ENCODE peak calls at places on chromosomes 4 and X, in six cellular contexts. R is K562, S is breast epithelium, J is hepatocyte, G is neural progenitor cell, D is heart right ventricle. P is an unnamed sample. For H3K4me1, the result is how much of the 10 kb centered on the place peaks cover.

GRCh38 chr4:40189997-40190396 is 6.8 kb upstream of the RHOH start:
- DNase-seq in R (no peak), S (no peak), J (no peak), G (no peak), D (no peak), P (no peak)

GRCh38 chrX:139739138-139739537 is 31.2 kb upstream of the MCF2 start:
- DNase-seq in R (no peak), S (no peak), J (no peak), G (no peak), D (no peak), P (no peak)

GRCh38 chrX:14029039-14029424 is 660 bp downstream of the GEMIN8 start:
- DNase-seq in R (peak), S (no peak), J (no peak), G (peak), D (no peak), P (no peak)

GRCh38 chr4:88567591-88567990 is 24.7 kb upstream of the HERC3 start:
- DNase-seq in R (no peak), S (no peak), J (no peak), G (no peak), D (no peak), P (no peak)

GRCh38 chr4:95170176-95170575 is 378.6 kb downstream of the UNC5C start:
- DNase-seq in R (no peak), S (no peak), J (no peak), G (no peak), D (no peak), P (no peak)

GRCh38 chrX:151870603-151871002 is 42.1 kb upstream of the MAGEA4 start:
- DNase-seq in R (no peak), S (no peak), J (no peak), G (no peak), D (no peak), P (no peak)

GRCh38 chrX:50697691-50698090 is 116.3 kb downstream of the SHROOM4 start:
- DNase-seq in R (no peak), S (no peak), J (peak), G (no peak), D (no peak), P (no peak)

GRCh38 chr4:33073811-33074210 is 2353.6 kb downstream of the PCDH7 start:
- DNase-seq in R (no peak), S (no peak), J (no peak), G (peak), D (no peak), P (no peak)

GRCh38 chr4:158962396-158962795 is 140.5 kb upstream of the RAPGEF2 start:
- DNase-seq in R (no peak), S (no peak), J (no peak), G (no peak), D (no peak), P (no peak)

GRCh38 chr4:125714845-125715244 is 400.1 kb downstream of the FAT4 start:
- DNase-seq in R (no peak), S (no peak), J (no peak), G (peak), D (no peak), P (no peak)

GRCh38 chr4:153788064-153788418 is 842 bp downstream of the SFRP2 start:
- DNase-seq in R (no peak), S (no peak), J (no peak), G (peak), D (no peak), P (no peak)

GRCh38 chrX:109600114-109600710 is 24.8 kb downstream of the KCNE5 start:
- DNase-seq in R (no peak), S (no peak), J (peak), G (peak), D (no peak), P (no peak)

GRCh38 chr4:181528570-181529184 is 714.5 kb upstream of the TENM3 start:
- DNase-seq in R (peak), S (peak), J (peak), G (peak), D (peak), P (no peak)

GRCh38 chrX:48496660-48497059 is 12.1 kb upstream of the PORCN start:
- DNase-seq in R (peak), S (no peak), J (no peak), G (no peak), D (no peak), P (no peak)

GRCh38 chr4:138035781-138036258 is 206.3 kb downstream of the SLC7A11 start:
- DNase-seq in R (peak), S (no peak), J (peak), G (peak), D (peak), P (no peak)

GRCh38 chrX:10166731-10167149 is 10.0 kb downstream of the CLCN4 start:
- DNase-seq in R (no peak), S (no peak), J (no peak), G (no peak), D (no peak), P (no peak)

GRCh38 chrX:110212299-110212698 is 105.6 kb downstream of the AMMECR1 start:
- DNase-seq in R (peak), S (no peak), J (no peak), G (no peak), D (no peak), P (no peak)

GRCh38 chr4:6324999-6325790 is 55.5 kb downstream of the WFS1 start:
- DNase-seq in R (no peak), S (peak), J (peak), G (peak), D (peak), P (no peak)

GRCh38 chrX:132853040-132853439 is 105.4 kb downstream of the HS6ST2 start:
- DNase-seq in R (no peak), S (no peak), J (no peak), G (no peak), D (no peak), P (no peak)

GRCh38 chrX:107773206-107773605 is 2.4 kb downstream of the TSC22D3 start:
- DNase-seq in R (no peak), S (no peak), J (peak), G (peak), D (no peak), P (no peak)

GRCh38 chr4:147117400-147117799 is 171.7 kb upstream of the TTC29 start:
- DNase-seq in R (no peak), S (no peak), J (peak), G (no peak), D (peak), P (no peak)

GRCh38 chrX:30620980-30621716 is 32.1 kb upstream of the GK start:
- DNase-seq in R (no peak), S (no peak), J (peak), G (no peak), D (peak), P (no peak)

GRCh38 chr4:82739292-82740190 is 59.1 kb downstream of the SCD5 start:
- DNase-seq in R (peak), S (peak), J (peak), G (peak), D (peak), P (peak)

GRCh38 chr4:2261110-2261852 is 628 bp downstream of the MXD4 start:
- DNase-seq in R (peak), S (peak), J (peak), G (peak), D (peak), P (peak)

GRCh38 chr4:2262944-2263250 is 988 bp upstream of the MXD4 start:
- DNase-seq in R (no peak), S (no peak), J (no peak), G (no peak), D (no peak), P (no peak)

GRCh38 chr4:2262145-2262943 is 435 bp upstream of the MXD4 start:
- DNase-seq in R (peak), S (peak), J (peak), G (peak), D (peak), P (peak)

GRCh38 chr4:2260336-2261109 is 1.4 kb downstream of the MXD4 start:
- DNase-seq in R (no peak), S (peak), J (no peak), G (no peak), D (peak), P (peak)

GRCh38 chr4:2261853-2262144 is at the start of gene MXD4:
- DNase-seq in R (no peak), S (no peak), J (no peak), G (no peak), D (no peak), P (no peak)
- H3K4me1 ChIP-seq in R (under half), S (under half), J (under half), G (under half), D (half or more), P (half or more)

DNA sequence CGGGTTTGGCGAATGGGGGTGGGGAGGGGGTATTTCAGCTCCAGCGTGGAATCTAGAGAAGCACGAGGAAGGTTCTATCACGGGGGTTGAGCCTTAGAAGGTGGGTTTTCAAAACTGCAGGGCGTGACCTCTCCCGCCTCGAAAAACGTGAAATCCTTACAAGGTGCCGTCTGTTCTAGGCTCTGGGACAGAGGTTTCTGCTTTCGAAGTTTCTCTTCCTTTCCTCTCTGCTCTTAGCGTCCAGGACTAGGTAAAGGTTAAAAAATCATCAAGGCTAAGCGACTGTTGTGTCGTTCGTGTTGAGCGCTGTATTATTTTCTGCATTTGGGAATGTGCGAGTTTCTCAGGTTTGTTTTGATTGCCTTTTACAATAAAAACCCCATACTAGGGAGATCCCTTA is 1.1 kb downstream of the FHL1 start:
- DNase-seq in R (no peak), S (no peak), J (no peak), G (no peak), D (no peak), P (no peak)
- H3K27ac ChIP-seq in R (no peak), S (peak), J (no peak), G (no peak), D (peak), P (peak)

DNA sequence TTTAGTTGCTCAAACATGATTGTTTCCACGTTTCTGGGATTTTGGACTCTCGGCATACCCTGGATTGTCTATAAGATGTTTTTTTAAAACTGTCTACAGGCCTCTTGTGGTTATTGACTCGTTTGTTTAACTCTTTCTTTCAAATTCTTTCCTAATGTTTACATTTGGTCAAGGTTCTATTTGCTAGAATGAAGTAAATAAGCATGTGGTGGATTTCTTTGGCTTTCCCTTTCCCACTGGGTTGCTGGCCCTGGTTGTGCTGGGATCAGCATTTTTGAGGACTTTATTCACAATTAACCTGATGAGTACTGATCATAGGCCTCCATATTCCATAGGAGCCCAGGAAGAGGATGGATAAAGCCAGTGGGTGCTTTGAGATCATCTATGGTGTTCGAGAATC is 11.1 kb upstream of the GPR101 start:
- DNase-seq in R (no peak), S (no peak), J (no peak), G (no peak), D (no peak), P (no peak)
- H3K4me1 ChIP-seq in R (under half), S (under half), J (under half), G (under half), D (under half), P (under half)

DNA sequence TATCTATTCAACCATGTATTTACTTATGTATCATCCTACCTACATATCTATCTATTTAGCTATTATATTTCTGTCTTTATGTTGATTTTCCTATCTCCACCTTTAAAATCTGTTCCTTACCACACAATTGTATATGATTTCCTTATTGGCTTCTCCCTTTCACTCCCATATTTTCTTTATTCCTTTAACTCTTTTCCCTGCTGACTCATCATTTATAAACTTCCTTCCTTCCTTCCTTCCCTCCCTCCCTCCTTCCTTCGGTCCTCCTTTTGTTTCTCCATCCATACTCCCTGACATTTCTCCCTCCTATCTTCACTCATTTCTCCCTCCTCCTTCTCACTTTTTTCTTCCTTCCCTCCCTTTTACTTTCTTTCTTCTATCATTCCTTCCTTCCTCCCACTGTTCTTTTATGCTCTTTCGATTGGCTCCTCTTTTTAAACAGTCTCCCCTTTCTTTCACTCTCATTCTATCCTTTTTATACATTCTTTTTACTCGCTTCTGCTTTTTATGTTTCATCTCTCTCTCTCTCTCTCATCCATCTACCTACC is 100.3 kb downstream of the RBMX2 start:
- DNase-seq in R (no peak), S (no peak), J (no peak), G (no peak), D (no peak), P (no peak)
- H3K27ac ChIP-seq in R (no peak), S (no peak), J (no peak), G (no peak), D (no peak), P (no peak)

GRCh38 chr4:140112576-140112975 is 41.4 kb downstream of the MAML3 start:
- DNase-seq in R (no peak), S (no peak), J (no peak), G (no peak), D (no peak), P (no peak)
- H3K4me1 ChIP-seq in R (under half), S (under half), J (under half), G (under half), D (under half), P (under half)

GRCh38 chr4:22486276-22486675 is 29.6 kb downstream of the ADGRA3 start:
- DNase-seq in R (no peak), S (no peak), J (no peak), G (no peak), D (no peak), P (no peak)
- H3K27ac ChIP-seq in R (no peak), S (no peak), J (no peak), G (no peak), D (no peak), P (no peak)

DNA sequence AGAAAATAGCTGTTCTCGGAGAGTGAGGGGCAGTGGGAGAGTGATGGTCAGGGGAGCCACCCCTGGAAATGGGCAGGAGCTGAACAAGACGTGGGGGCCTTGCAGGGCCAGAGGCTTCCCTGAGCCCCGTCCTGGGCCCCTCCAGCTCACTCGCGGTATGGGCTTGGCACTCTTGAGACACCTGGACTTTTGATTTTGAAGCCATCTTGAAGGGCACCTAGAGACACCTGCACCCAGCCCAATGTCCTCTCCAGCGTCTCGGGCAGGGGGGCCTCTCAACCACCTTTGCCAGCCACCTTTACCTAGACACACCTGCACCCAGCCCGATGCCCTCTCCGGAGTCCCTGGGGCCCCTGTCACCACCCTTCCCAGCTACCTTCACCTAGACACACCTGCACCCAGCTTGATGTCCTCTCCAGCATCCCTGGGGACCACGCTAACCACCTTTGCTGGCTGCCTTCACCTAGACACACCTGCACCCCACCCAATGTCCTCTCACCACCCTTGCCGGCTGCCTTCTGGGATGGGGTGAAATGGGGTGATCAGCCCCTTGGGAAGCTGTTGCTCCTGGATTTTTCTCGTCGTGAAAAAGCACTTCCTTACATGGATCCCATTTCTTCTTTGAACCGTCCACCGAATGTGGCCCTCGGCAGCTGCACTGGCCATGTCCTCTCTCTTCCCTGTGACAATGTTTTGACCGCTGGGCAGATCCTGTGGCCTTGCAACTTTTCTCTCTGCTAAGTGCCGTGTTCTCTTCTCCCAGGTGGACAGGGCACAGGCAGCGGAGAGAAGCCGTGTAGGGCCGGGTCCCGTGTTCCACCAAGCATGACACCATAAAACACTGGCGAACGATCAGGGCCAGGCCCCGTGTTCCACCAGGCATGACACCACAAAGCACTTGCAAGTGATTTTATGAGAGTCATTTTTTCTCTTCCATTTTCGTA is 47.5 kb downstream of the CPZ start:
- DNase-seq in R (no peak), S (peak), J (no peak), G (no peak), D (no peak), P (peak)
- H3K4me1 ChIP-seq in R (under half), S (under half), J (under half), G (under half), D (under half), P (under half)

GRCh38 chr4:55447108-55447708 is 51.5 kb downstream of the TMEM165 start:
- DNase-seq in R (no peak), S (no peak), J (no peak), G (no peak), D (no peak), P (no peak)
- H3K27ac ChIP-seq in R (no peak), S (no peak), J (no peak), G (no peak), D (no peak), P (no peak)

GRCh38 chrX:74420194-74421035 is 878 bp upstream of the SLC16A2 start:
- DNase-seq in R (no peak), S (peak), J (peak), G (peak), D (peak), P (peak)

GRCh38 chrX:74422576-74423288 is 1.4 kb downstream of the SLC16A2 start:
- DNase-seq in R (no peak), S (peak), J (peak), G (peak), D (peak), P (peak)

GRCh38 chrX:74423289-74423985 is 2.1 kb downstream of the SLC16A2 start:
- DNase-seq in R (no peak), S (no peak), J (no peak), G (no peak), D (no peak), P (no peak)

GRCh38 chrX:74421181-74422028 is at the start of gene SLC16A2:
- DNase-seq in R (no peak), S (peak), J (peak), G (peak), D (peak), P (peak)

GRCh38 chrX:74422029-74422352 is 698 bp downstream of the SLC16A2 start:
- DNase-seq in R (no peak), S (no peak), J (no peak), G (no peak), D (no peak), P (no peak)
- H3K4me1 ChIP-seq in R (under half), S (under half), J (under half), G (under half), D (under half), P (under half)

GRCh38 chrX:100635989-100636320 is 651 bp downstream of the TSPAN6 start:
- DNase-seq in R (no peak), S (no peak), J (no peak), G (no peak), D (no peak), P (no peak)
- H3K27ac ChIP-seq in R (no peak), S (peak), J (peak), G (no peak), D (peak), P (peak)

P was measured in suprapubic skin.